ENCODE peak calls at places on chromosomes 7 and 10, in ten cellular contexts. One of them, this sample, is unnamed.

GRCh38 chr7:43915907-43916306 is 9.5 kb upstream of the URGCP start:
- DNase-seq in endothelial cell: no peak
- DNase-seq in chondrocyte: no peak
- DNase-seq in stomach: no peak
- DNase-seq in cardiac fibroblast: no peak
- DNase-seq in psoas muscle: no peak
- DNase-seq in choroid plexus epithelial cell: no peak
- DNase-seq in Calu3: no peak
- DNase-seq in activated CD8-positive, alpha-beta T cell treated with anti-CD3 and anti-CD28 coated beads for 36 hours: no peak
- DNase-seq in dorsolateral prefrontal cortex: no peak
- DNase-seq in this sample: no peak

GRCh38 chr10:3217301-3217700 is 44.7 kb upstream of the PITRM1 start:
- DNase-seq in cardiac fibroblast: peak
- DNase-seq in stomach: no peak
- DNase-seq in endothelial cell: no peak
- DNase-seq in activated CD8-positive, alpha-beta T cell treated with anti-CD3 and anti-CD28 coated beads for 36 hours: no peak
- DNase-seq in chondrocyte: no peak
- DNase-seq in choroid plexus epithelial cell: peak
- DNase-seq in dorsolateral prefrontal cortex: no peak
- DNase-seq in Calu3: no peak
- DNase-seq in psoas muscle: no peak
- DNase-seq in this sample: no peak

GRCh38 chr7:130486114-130486962 is 5.5 kb upstream of the MEST start:
- DNase-seq in stomach: peak
- DNase-seq in psoas muscle: peak
- DNase-seq in cardiac fibroblast: peak
- DNase-seq in endothelial cell: peak
- DNase-seq in choroid plexus epithelial cell: peak
- DNase-seq in activated CD8-positive, alpha-beta T cell treated with anti-CD3 and anti-CD28 coated beads for 36 hours: peak
- DNase-seq in dorsolateral prefrontal cortex: peak
- DNase-seq in chondrocyte: no peak
- DNase-seq in Calu3: peak
- DNase-seq in this sample: peak

GRCh38 chr7:43674559-43675436 is 54.5 kb downstream of the COA1 start:
- DNase-seq in cardiac fibroblast: peak
- DNase-seq in endothelial cell: no peak
- DNase-seq in choroid plexus epithelial cell: peak
- DNase-seq in Calu3: peak
- DNase-seq in dorsolateral prefrontal cortex: no peak
- DNase-seq in psoas muscle: no peak
- DNase-seq in stomach: no peak
- DNase-seq in chondrocyte: no peak
- DNase-seq in activated CD8-positive, alpha-beta T cell treated with anti-CD3 and anti-CD28 coated beads for 36 hours: no peak
- DNase-seq in this sample: no peak

GRCh38 chr10:125777806-125778205 is 2.2 kb upstream of the MMP21 start:
- DNase-seq in activated CD8-positive, alpha-beta T cell treated with anti-CD3 and anti-CD28 coated beads for 36 hours: no peak
- DNase-seq in chondrocyte: no peak
- DNase-seq in Calu3: no peak
- DNase-seq in choroid plexus epithelial cell: no peak
- DNase-seq in stomach: no peak
- DNase-seq in dorsolateral prefrontal cortex: no peak
- DNase-seq in cardiac fibroblast: no peak
- DNase-seq in psoas muscle: no peak
- DNase-seq in endothelial cell: no peak
- DNase-seq in this sample: no peak

GRCh38 chr7:83486536-83486935 is 162.4 kb downstream of the SEMA3E start:
- DNase-seq in activated CD8-positive, alpha-beta T cell treated with anti-CD3 and anti-CD28 coated beads for 36 hours: no peak
- DNase-seq in Calu3: no peak
- DNase-seq in cardiac fibroblast: no peak
- DNase-seq in endothelial cell: no peak
- DNase-seq in dorsolateral prefrontal cortex: no peak
- DNase-seq in stomach: no peak
- DNase-seq in chondrocyte: no peak
- DNase-seq in psoas muscle: no peak
- DNase-seq in choroid plexus epithelial cell: no peak
- DNase-seq in this sample: no peak

GRCh38 chr10:132585732-132586722 is 48.4 kb downstream of the INPP5A start:
- DNase-seq in psoas muscle: no peak
- DNase-seq in activated CD8-positive, alpha-beta T cell treated with anti-CD3 and anti-CD28 coated beads for 36 hours: no peak
- DNase-seq in endothelial cell: no peak
- DNase-seq in Calu3: no peak
- DNase-seq in dorsolateral prefrontal cortex: no peak
- DNase-seq in stomach: no peak
- DNase-seq in choroid plexus epithelial cell: no peak
- DNase-seq in chondrocyte: peak
- DNase-seq in cardiac fibroblast: no peak
- DNase-seq in this sample: peak

GRCh38 chr10:30560326-30560725 is 69.2 kb downstream of the LYZL2 start:
- DNase-seq in activated CD8-positive, alpha-beta T cell treated with anti-CD3 and anti-CD28 coated beads for 36 hours: no peak
- DNase-seq in choroid plexus epithelial cell: no peak
- DNase-seq in cardiac fibroblast: no peak
- DNase-seq in psoas muscle: no peak
- DNase-seq in stomach: no peak
- DNase-seq in endothelial cell: no peak
- DNase-seq in chondrocyte: no peak
- DNase-seq in dorsolateral prefrontal cortex: no peak
- DNase-seq in Calu3: no peak
- DNase-seq in this sample: no peak

DNA sequence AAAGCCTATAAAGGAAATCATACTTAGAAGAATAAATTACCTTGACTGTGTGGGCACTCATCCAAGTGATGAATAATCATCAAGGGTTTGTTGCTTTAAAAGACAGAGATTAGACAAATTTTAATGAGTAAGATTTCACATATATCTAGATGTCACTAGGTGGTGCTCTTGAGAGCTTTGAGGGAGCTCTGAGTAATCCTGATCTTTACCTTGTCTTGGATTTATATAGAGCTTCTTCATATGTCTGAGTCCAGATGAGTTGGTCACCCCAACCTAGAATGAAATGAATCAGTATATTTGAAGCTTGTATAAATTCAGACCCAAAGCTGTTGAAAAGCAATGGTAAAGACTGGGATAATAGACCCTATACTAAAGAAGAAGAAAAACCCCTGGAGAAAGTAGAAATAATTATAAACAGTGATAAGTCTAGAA is 3.7 kb downstream of the AGR2 start:
- DNase-seq in activated CD8-positive, alpha-beta T cell treated with anti-CD3 and anti-CD28 coated beads for 36 hours: no peak
- DNase-seq in dorsolateral prefrontal cortex: no peak
- DNase-seq in choroid plexus epithelial cell: peak
- DNase-seq in psoas muscle: no peak
- DNase-seq in Calu3: no peak
- DNase-seq in stomach: no peak
- DNase-seq in cardiac fibroblast: peak
- DNase-seq in chondrocyte: no peak
- DNase-seq in endothelial cell: no peak
- DNase-seq in this sample: peak
- TF ChIP-seq CTCF in activated CD8-positive, alpha-beta T cell treated with anti-CD3 and anti-CD28 coated beads for 36 hours: peak
- TF ChIP-seq CTCF in dorsolateral prefrontal cortex: peak
- TF ChIP-seq CTCF in choroid plexus epithelial cell: peak
- TF ChIP-seq CTCF in psoas muscle: peak
- TF ChIP-seq CTCF in Calu3: peak
- TF ChIP-seq CTCF in stomach: peak
- TF ChIP-seq CTCF in cardiac fibroblast: peak
- TF ChIP-seq CTCF in chondrocyte: peak
- TF ChIP-seq CTCF in endothelial cell: no peak
- TF ChIP-seq CTCF in this sample: peak

GRCh38 chr10:43316988-43317387 is 50.1 kb upstream of the RASGEF1A start:
- DNase-seq in choroid plexus epithelial cell: no peak
- DNase-seq in endothelial cell: no peak
- DNase-seq in activated CD8-positive, alpha-beta T cell treated with anti-CD3 and anti-CD28 coated beads for 36 hours: no peak
- DNase-seq in Calu3: no peak
- DNase-seq in psoas muscle: no peak
- DNase-seq in stomach: no peak
- DNase-seq in dorsolateral prefrontal cortex: no peak
- DNase-seq in cardiac fibroblast: no peak
- DNase-seq in chondrocyte: peak
- DNase-seq in this sample: peak

GRCh38 chr10:43318456-43318855 is 51.6 kb upstream of the RASGEF1A start:
- DNase-seq in activated CD8-positive, alpha-beta T cell treated with anti-CD3 and anti-CD28 coated beads for 36 hours: no peak
- DNase-seq in choroid plexus epithelial cell: no peak
- DNase-seq in cardiac fibroblast: no peak
- DNase-seq in dorsolateral prefrontal cortex: no peak
- DNase-seq in psoas muscle: no peak
- DNase-seq in endothelial cell: no peak
- DNase-seq in Calu3: no peak
- DNase-seq in chondrocyte: no peak
- DNase-seq in stomach: no peak
- DNase-seq in this sample: no peak

GRCh38 chr10:43317422-43317821 is 50.6 kb upstream of the RASGEF1A start:
- DNase-seq in chondrocyte: no peak
- DNase-seq in cardiac fibroblast: no peak
- DNase-seq in stomach: no peak
- DNase-seq in Calu3: no peak
- DNase-seq in activated CD8-positive, alpha-beta T cell treated with anti-CD3 and anti-CD28 coated beads for 36 hours: no peak
- DNase-seq in choroid plexus epithelial cell: no peak
- DNase-seq in endothelial cell: no peak
- DNase-seq in psoas muscle: no peak
- DNase-seq in dorsolateral prefrontal cortex: no peak
- DNase-seq in this sample: no peak

GRCh38 chr10:43320226-43320625 is 51.2 kb upstream of the FXYD4 start:
- DNase-seq in dorsolateral prefrontal cortex: no peak
- DNase-seq in cardiac fibroblast: no peak
- DNase-seq in choroid plexus epithelial cell: no peak
- DNase-seq in psoas muscle: no peak
- DNase-seq in stomach: no peak
- DNase-seq in Calu3: no peak
- DNase-seq in activated CD8-positive, alpha-beta T cell treated with anti-CD3 and anti-CD28 coated beads for 36 hours: no peak
- DNase-seq in chondrocyte: no peak
- DNase-seq in endothelial cell: no peak
- DNase-seq in this sample: no peak

DNA sequence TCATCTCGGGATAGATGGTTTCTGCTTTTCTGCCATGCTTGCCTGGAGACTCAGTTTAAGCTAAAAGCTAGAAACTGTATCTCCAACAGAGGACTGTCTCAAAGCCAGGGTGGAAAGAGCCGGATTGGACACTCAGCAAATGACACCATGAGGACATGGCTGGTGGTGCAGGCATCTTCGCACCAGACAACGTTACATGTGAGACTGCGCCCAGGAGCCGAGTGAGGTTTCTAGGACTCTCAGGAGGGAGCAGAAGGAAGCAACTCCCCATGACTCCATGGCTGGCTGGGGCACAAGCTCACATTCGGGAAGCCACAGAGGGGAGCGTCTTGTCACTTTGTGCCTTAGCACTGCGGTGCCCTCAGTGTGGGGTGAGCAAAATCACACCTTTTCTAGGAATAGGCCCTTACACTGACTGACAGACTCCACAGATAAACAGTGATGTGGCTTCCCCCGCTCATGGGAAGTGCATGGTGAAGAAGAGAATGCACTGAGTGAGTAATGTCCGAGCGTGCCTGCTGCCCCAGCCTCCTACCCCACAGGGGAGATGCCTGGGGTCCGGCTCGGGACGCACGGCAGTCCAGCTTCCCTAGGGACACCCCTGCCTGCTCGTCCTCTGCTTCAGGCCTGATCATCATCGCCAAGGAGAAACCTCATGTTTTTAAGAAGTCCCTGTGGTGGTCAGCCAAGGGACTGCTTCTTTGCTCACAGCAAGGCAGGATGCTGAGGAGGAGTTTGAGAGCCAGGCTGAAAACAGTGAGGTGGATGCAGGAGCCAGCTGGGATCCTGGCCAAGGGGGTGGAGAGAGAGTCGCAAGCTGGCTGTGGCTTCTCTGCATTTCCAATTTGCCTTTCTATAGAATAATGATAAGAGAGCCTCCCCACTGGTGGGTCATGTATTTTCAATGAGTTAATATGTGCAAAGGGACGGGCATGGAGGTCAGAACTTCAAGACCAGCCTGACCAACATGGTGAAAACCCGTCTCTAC is 52.2 kb upstream of the FXYD4 start:
- DNase-seq in cardiac fibroblast: no peak
- DNase-seq in activated CD8-positive, alpha-beta T cell treated with anti-CD3 and anti-CD28 coated beads for 36 hours: no peak
- DNase-seq in choroid plexus epithelial cell: no peak
- DNase-seq in Calu3: no peak
- DNase-seq in chondrocyte: no peak
- DNase-seq in psoas muscle: no peak
- DNase-seq in endothelial cell: no peak
- DNase-seq in dorsolateral prefrontal cortex: no peak
- DNase-seq in stomach: no peak
- DNase-seq in this sample: no peak
- TF ChIP-seq CTCF in cardiac fibroblast: no peak
- TF ChIP-seq CTCF in activated CD8-positive, alpha-beta T cell treated with anti-CD3 and anti-CD28 coated beads for 36 hours: no peak
- TF ChIP-seq CTCF in choroid plexus epithelial cell: no peak
- TF ChIP-seq CTCF in Calu3: no peak
- TF ChIP-seq CTCF in chondrocyte: no peak
- TF ChIP-seq CTCF in psoas muscle: no peak
- TF ChIP-seq CTCF in endothelial cell: no peak
- TF ChIP-seq CTCF in dorsolateral prefrontal cortex: no peak
- TF ChIP-seq CTCF in stomach: no peak
- TF ChIP-seq CTCF in this sample: no peak

DNA sequence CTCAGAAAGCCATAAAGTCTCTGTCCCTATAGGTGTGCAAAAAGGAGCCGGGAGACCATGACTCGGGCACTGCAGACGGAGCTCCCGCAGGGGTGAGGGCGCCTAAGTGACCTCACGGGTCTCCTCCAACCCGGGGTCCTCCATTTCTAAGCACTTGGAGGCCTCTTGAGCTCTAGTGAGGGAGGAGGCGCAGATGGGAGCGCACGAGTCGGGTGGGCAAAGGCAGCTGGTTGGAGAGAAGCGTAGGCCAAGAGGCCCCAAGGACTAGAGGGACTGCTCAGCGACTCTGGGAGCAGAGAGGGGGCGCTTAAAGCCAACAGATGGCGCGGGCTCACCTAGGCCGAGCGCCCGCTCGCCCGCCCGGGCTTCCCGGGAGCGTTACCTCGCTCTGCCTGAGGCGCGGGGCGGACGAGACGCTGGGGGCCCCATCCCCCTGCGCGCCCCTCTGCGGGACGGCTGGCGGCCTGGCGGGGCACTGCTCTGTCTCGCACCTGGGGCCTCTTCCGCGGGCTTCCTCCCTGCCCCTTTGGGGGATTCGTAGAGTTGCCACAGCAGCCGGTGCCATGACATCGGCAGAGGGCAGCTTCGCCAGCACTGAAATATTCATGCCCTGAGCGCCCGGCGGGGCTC is 521 bp upstream of the CDH23 start:
- DNase-seq in cardiac fibroblast: peak
- DNase-seq in psoas muscle: peak
- DNase-seq in choroid plexus epithelial cell: peak
- DNase-seq in chondrocyte: no peak
- DNase-seq in stomach: peak
- DNase-seq in Calu3: peak
- DNase-seq in activated CD8-positive, alpha-beta T cell treated with anti-CD3 and anti-CD28 coated beads for 36 hours: peak
- DNase-seq in dorsolateral prefrontal cortex: peak
- DNase-seq in endothelial cell: peak
- DNase-seq in this sample: peak
- TF ChIP-seq CTCF in cardiac fibroblast: no peak
- TF ChIP-seq CTCF in psoas muscle: peak
- TF ChIP-seq CTCF in choroid plexus epithelial cell: peak
- TF ChIP-seq CTCF in chondrocyte: peak
- TF ChIP-seq CTCF in stomach: peak
- TF ChIP-seq CTCF in Calu3: no peak
- TF ChIP-seq CTCF in activated CD8-positive, alpha-beta T cell treated with anti-CD3 and anti-CD28 coated beads for 36 hours: peak
- TF ChIP-seq CTCF in dorsolateral prefrontal cortex: peak
- TF ChIP-seq CTCF in endothelial cell: no peak
- TF ChIP-seq CTCF in this sample: peak

GRCh38 chr10:120818301-120818700 is 32.9 kb upstream of the WDR11 start:
- DNase-seq in psoas muscle: no peak
- DNase-seq in endothelial cell: no peak
- DNase-seq in Calu3: no peak
- DNase-seq in chondrocyte: no peak
- DNase-seq in activated CD8-positive, alpha-beta T cell treated with anti-CD3 and anti-CD28 coated beads for 36 hours: no peak
- DNase-seq in stomach: no peak
- DNase-seq in choroid plexus epithelial cell: no peak
- DNase-seq in cardiac fibroblast: no peak
- DNase-seq in dorsolateral prefrontal cortex: no peak
- DNase-seq in this sample: no peak

GRCh38 chr10:120810298-120810697 is 40.9 kb upstream of the WDR11 start:
- DNase-seq in endothelial cell: peak
- DNase-seq in activated CD8-positive, alpha-beta T cell treated with anti-CD3 and anti-CD28 coated beads for 36 hours: no peak
- DNase-seq in cardiac fibroblast: no peak
- DNase-seq in chondrocyte: no peak
- DNase-seq in Calu3: no peak
- DNase-seq in choroid plexus epithelial cell: no peak
- DNase-seq in stomach: no peak
- DNase-seq in psoas muscle: no peak
- DNase-seq in dorsolateral prefrontal cortex: no peak
- DNase-seq in this sample: no peak

GRCh38 chr10:120813085-120813484 is 38.1 kb upstream of the WDR11 start:
- DNase-seq in choroid plexus epithelial cell: no peak
- DNase-seq in chondrocyte: no peak
- DNase-seq in Calu3: no peak
- DNase-seq in activated CD8-positive, alpha-beta T cell treated with anti-CD3 and anti-CD28 coated beads for 36 hours: no peak
- DNase-seq in cardiac fibroblast: no peak
- DNase-seq in psoas muscle: no peak
- DNase-seq in stomach: no peak
- DNase-seq in dorsolateral prefrontal cortex: no peak
- DNase-seq in endothelial cell: no peak
- DNase-seq in this sample: no peak
- TF ChIP-seq CTCF in choroid plexus epithelial cell: no peak
- TF ChIP-seq CTCF in chondrocyte: no peak
- TF ChIP-seq CTCF in Calu3: no peak
- TF ChIP-seq CTCF in activated CD8-positive, alpha-beta T cell treated with anti-CD3 and anti-CD28 coated beads for 36 hours: no peak
- TF ChIP-seq CTCF in cardiac fibroblast: no peak
- TF ChIP-seq CTCF in psoas muscle: no peak
- TF ChIP-seq CTCF in stomach: no peak
- TF ChIP-seq CTCF in dorsolateral prefrontal cortex: no peak
- TF ChIP-seq CTCF in endothelial cell: no peak
- TF ChIP-seq CTCF in this sample: no peak